ENCODE peak calls at places on chromosome 2, in four cellular contexts. W is neural progenitor cell, H is astrocyte, X is neuronal stem cell. A is an unnamed sample.

GRCh38 chr2:29130295-29130694 is 15.1 kb downstream of the CLIP4 start:
- DNase-seq in H (peak; percentile 88), W (no peak), X (no peak), A (no peak)

GRCh38 chr2:190530211-190530639 is 4.3 kb downstream of the NEMP2 start:
- DNase-seq in W (no peak), X (no peak), H (peak; percentile 94), A (no peak)

GRCh38 chr2:145273840-145274239 is 753.9 kb upstream of the ZEB2 start:
- DNase-seq in X (no peak), W (no peak), H (no peak), A (no peak)

GRCh38 chr2:156456616-156457015 is 20.4 kb downstream of the GPD2 start:
- DNase-seq in X (no peak), H (peak; percentile 90), W (no peak), A (no peak)

GRCh38 chr2:39068290-39068689 is 52.6 kb downstream of the SOS1 start:
- DNase-seq in W (no peak), H (peak; percentile 1), X (no peak), A (no peak)

GRCh38 chr2:215966951-215967350 is 46.4 kb downstream of the MREG start:
- DNase-seq in X (no peak), W (no peak), H (no peak), A (no peak)

GRCh38 chr2:112941753-112942653 is 31.0 kb downstream of the IL37 start:
- DNase-seq in H (peak; percentile 36), X (peak; percentile 71), W (peak; percentile 90), A (peak; percentile 71)

GRCh38 chr2:225337183-225337582 is 62.3 kb upstream of the NYAP2 start:
- DNase-seq in H (peak; percentile 87), X (peak; percentile 24), W (peak; percentile 34), A (no peak)

GRCh38 chr2:98803747-98804650 is 73.1 kb upstream of the MGAT4A start:
- DNase-seq in H (no peak), X (no peak), W (no peak), A (no peak)

GRCh38 chr2:9649261-9649660 is 18.5 kb upstream of the YWHAQ start:
- DNase-seq in W (no peak), X (no peak), H (no peak), A (no peak)

GRCh38 chr2:180656455-180656847 is 324.0 kb upstream of the UBE2E3 start:
- DNase-seq in W (no peak), X (no peak), H (peak; percentile 86), A (no peak)

GRCh38 chr2:10721344-10722251 is at the start of gene ATP6V1C2:
- DNase-seq in H (no peak), W (peak; percentile 91), X (peak; percentile 64), A (no peak)

GRCh38 chr2:53724511-53724910 is 43.1 kb upstream of the CHAC2 start:
- DNase-seq in H (peak; percentile 83), X (no peak), W (no peak), A (no peak)

GRCh38 chr2:187009483-187010239 is 160.7 kb upstream of the ZSWIM2 start:
- DNase-seq in W (no peak), H (no peak), X (no peak), A (no peak)
- H2AFZ ChIP-seq in W (peak overlapping the region; percentile 37), H (no peak overlapping the region), X (peak overlapping the region; percentile 67), A (no peak overlapping the region)

GRCh38 chr2:194223173-194223670 is 1433.8 kb upstream of the SLC39A10 start:
- DNase-seq in X (peak; percentile 2), W (peak; percentile 14), H (no peak), A (no peak)
- H2AFZ ChIP-seq in X (peak overlapping the region; percentile 37), W (no peak overlapping the region), H (no peak overlapping the region), A (no peak overlapping the region)

GRCh38 chr2:239747274-239747673 is 277.9 kb downstream of the NDUFA10 start:
- DNase-seq in H (no peak), W (no peak), X (no peak), A (no peak)

GRCh38 chr2:239748811-239749210 is 276.3 kb downstream of the NDUFA10 start:
- DNase-seq in W (no peak), X (no peak), H (no peak), A (no peak)

GRCh38 chr2:239746847-239747246 is 278.3 kb downstream of the NDUFA10 start:
- DNase-seq in W (no peak), X (no peak), H (no peak), A (no peak)

GRCh38 chr2:239749272-239749873 is 275.8 kb downstream of the NDUFA10 start:
- DNase-seq in H (no peak), X (no peak), W (no peak), A (no peak)

DNA sequence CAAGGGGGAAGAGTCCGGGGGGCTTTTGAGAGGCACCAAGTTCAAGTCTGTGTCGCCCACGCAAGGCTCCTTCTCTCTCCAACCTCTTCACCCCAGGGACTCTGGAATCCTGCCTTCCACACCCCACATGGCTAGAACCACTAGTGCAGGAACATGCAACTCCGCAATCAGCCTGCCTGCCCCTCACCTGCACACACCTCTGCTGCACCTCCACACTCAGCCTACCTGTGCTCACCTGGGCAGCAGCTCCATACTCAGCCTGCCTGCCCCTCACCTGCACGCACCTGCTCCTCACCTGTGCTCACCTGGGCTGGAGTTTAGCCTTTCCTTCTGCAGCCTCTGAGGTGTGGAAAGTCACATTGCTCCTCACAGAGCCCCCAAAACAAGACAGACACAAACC is 277.4 kb downstream of the NDUFA10 start:
- DNase-seq in X (no peak), W (no peak), H (no peak), A (no peak)
- H2AFZ ChIP-seq in X (no peak overlapping the region), W (no peak overlapping the region), H (no peak overlapping the region), A (no peak overlapping the region)

GRCh38 chr2:150228936-150229335 is 258.5 kb downstream of the RND3 start:
- DNase-seq in X (no peak), H (no peak), W (no peak), A (no peak)
- H2AFZ ChIP-seq in X (no peak overlapping the region), H (no peak overlapping the region), W (no peak overlapping the region), A (no peak overlapping the region)

GRCh38 chr2:73282924-73283544 is 1.2 kb downstream of the FBXO41 start:
- DNase-seq in W (peak; percentile 27), X (no peak), H (no peak), A (no peak)
- H2AFZ ChIP-seq in W (no peak overlapping the region), X (peak overlapping the region; percentile 98), H (no peak overlapping the region), A (no peak overlapping the region)

GRCh38 chr2:30231726-30232026 is 342 bp downstream of the LBH start:
- DNase-seq in X (no peak), H (no peak), W (no peak), A (no peak)

GRCh38 chr2:30232801-30233130 is 1.4 kb downstream of the LBH start:
- DNase-seq in W (no peak), H (no peak), X (no peak), A (peak; percentile 54)

GRCh38 chr2:30233142-30233961 is 2.0 kb downstream of the LBH start:
- DNase-seq in W (peak; percentile 54), X (no peak), H (no peak), A (no peak)

GRCh38 chr2:30230855-30231725 is at the start of gene LBH:
- DNase-seq in X (peak; percentile 91), H (peak; percentile 67), W (peak; percentile 88), A (peak; percentile 88)

GRCh38 chr2:30232027-30232800 is 880 bp downstream of the LBH start:
- DNase-seq in W (peak; percentile 69), X (peak; percentile 44), H (no peak), A (peak; percentile 87)
- H2AFZ ChIP-seq in W (peak overlapping the region; percentile 84), X (peak overlapping the region; percentile 98), H (peak overlapping the region; percentile 36), A (peak overlapping the region; percentile 37)

GRCh38 chr2:55092439-55092838 is 42.2 kb upstream of the RTN4 start:
- DNase-seq in H (no peak), W (no peak), X (no peak), A (no peak)
- H2AFZ ChIP-seq in H (no peak overlapping the region), W (no peak overlapping the region), X (no peak overlapping the region), A (no peak overlapping the region)

GRCh38 chr2:239529313-239530015 is 128.6 kb upstream of the HDAC4 start:
- DNase-seq in W (no peak), X (no peak), H (no peak), A (no peak)

GRCh38 chr2:239531456-239532304 is 130.9 kb upstream of the HDAC4 start:
- DNase-seq in H (no peak), X (peak; percentile 67), W (peak; percentile 85), A (no peak)

GRCh38 chr2:239532305-239532649 is 131.5 kb upstream of the HDAC4 start:
- DNase-seq in H (no peak), W (no peak), X (no peak), A (no peak)

GRCh38 chr2:239528883-239529282 is 128.1 kb upstream of the HDAC4 start:
- DNase-seq in X (no peak), H (no peak), W (no peak), A (no peak)

DNA sequence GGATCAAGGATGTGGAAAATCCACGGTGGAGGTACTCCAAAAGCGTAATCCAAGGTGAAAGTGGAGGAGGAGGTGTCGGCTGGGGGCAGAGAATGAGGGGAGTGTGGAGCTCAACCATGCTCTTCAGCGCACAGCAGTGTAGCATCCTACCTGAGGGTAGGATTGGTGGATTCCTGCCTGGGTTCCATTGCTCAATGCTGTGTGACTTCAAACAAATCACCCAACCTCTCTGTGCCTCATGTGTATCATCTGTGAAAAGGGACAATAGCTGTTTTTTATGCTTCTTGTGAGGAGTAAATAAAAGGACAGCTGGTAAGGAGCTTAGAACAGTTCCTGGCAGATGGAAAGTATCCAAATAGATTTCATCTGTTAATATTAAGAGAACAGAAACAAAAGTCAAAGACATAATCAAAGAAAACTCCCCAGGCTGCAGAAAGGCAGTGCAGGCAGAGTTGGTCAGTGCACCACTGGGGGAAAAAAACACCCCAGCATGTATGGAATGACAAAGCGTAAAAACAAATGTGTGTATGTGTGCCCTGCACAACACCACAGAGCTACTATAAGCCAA is 130.0 kb upstream of the HDAC4 start:
- DNase-seq in H (no peak), W (no peak), X (no peak), A (no peak)
- H2AFZ ChIP-seq in H (no peak overlapping the region), W (no peak overlapping the region), X (no peak overlapping the region), A (no peak overlapping the region)

GRCh38 chr2:24352664-24353063 is 7.7 kb downstream of the ITSN2 start:
- DNase-seq in H (no peak), W (no peak), X (no peak), A (no peak)

GRCh38 chr2:24354382-24354781 is 6.0 kb downstream of the ITSN2 start:
- DNase-seq in H (no peak), W (no peak), X (no peak), A (no peak)

GRCh38 chr2:24353364-24353763 is 7.0 kb downstream of the ITSN2 start:
- DNase-seq in W (no peak), H (no peak), X (no peak), A (no peak)

GRCh38 chr2:24354899-24355298 is 5.4 kb downstream of the ITSN2 start:
- DNase-seq in H (no peak), X (no peak), W (no peak), A (no peak)

GRCh38 chr2:24353933-24354332 is 6.4 kb downstream of the ITSN2 start:
- DNase-seq in W (no peak), X (no peak), H (no peak), A (no peak)
- H2AFZ ChIP-seq in W (no peak overlapping the region), X (no peak overlapping the region), H (no peak overlapping the region), A (no peak overlapping the region)